ENCODE peak calls at places on chromosomes 3 and 15, in ten cellular contexts. One of them, this sample, is unnamed.

GRCh38 chr3:27596334-27596841 is 112.2 kb upstream of the SLC4A7 start:
- DNase-seq in left lung: no peak
- DNase-seq in coronary artery: no peak
- DNase-seq in activated T-helper 1 cell treated with anti-CD3 and anti-CD28 coated beads, Interleukin-2, amount 50 U/mL, for 16 hours: no peak
- DNase-seq in AG08395: no peak
- DNase-seq in GM20000: peak
- DNase-seq in NCI-H748 treated with DMSO at 0.1 percent for 48 hours: no peak
- DNase-seq in activated CD4-positive, alpha-beta T cell treated with anti-CD3 and anti-CD28 coated beads, Interleukin-2, amount 50 U/mL, for 24 hours: no peak
- DNase-seq in amniotic stem cell: no peak
- DNase-seq in vagina: no peak
- DNase-seq in this sample: no peak

GRCh38 chr3:39639344-39640236 is 169.8 kb upstream of the MYRIP start:
- DNase-seq in amniotic stem cell: peak
- DNase-seq in coronary artery: no peak
- DNase-seq in GM20000: no peak
- DNase-seq in activated CD4-positive, alpha-beta T cell treated with anti-CD3 and anti-CD28 coated beads, Interleukin-2, amount 50 U/mL, for 24 hours: no peak
- DNase-seq in left lung: peak
- DNase-seq in activated T-helper 1 cell treated with anti-CD3 and anti-CD28 coated beads, Interleukin-2, amount 50 U/mL, for 16 hours: no peak
- DNase-seq in AG08395: peak
- DNase-seq in vagina: no peak
- DNase-seq in NCI-H748 treated with DMSO at 0.1 percent for 48 hours: no peak
- DNase-seq in this sample: no peak

GRCh38 chr3:51710631-51711351 is 3.9 kb downstream of the GRM2 start:
- DNase-seq in vagina: no peak
- DNase-seq in coronary artery: peak
- DNase-seq in AG08395: no peak
- DNase-seq in activated CD4-positive, alpha-beta T cell treated with anti-CD3 and anti-CD28 coated beads, Interleukin-2, amount 50 U/mL, for 24 hours: no peak
- DNase-seq in NCI-H748 treated with DMSO at 0.1 percent for 48 hours: no peak
- DNase-seq in left lung: peak
- DNase-seq in amniotic stem cell: no peak
- DNase-seq in activated T-helper 1 cell treated with anti-CD3 and anti-CD28 coated beads, Interleukin-2, amount 50 U/mL, for 16 hours: no peak
- DNase-seq in GM20000: no peak
- DNase-seq in this sample: peak

GRCh38 chr3:128965818-128966217 is 28.1 kb downstream of the CFAP92 start:
- DNase-seq in NCI-H748 treated with DMSO at 0.1 percent for 48 hours: no peak
- DNase-seq in left lung: no peak
- DNase-seq in GM20000: no peak
- DNase-seq in AG08395: no peak
- DNase-seq in vagina: no peak
- DNase-seq in activated CD4-positive, alpha-beta T cell treated with anti-CD3 and anti-CD28 coated beads, Interleukin-2, amount 50 U/mL, for 24 hours: no peak
- DNase-seq in activated T-helper 1 cell treated with anti-CD3 and anti-CD28 coated beads, Interleukin-2, amount 50 U/mL, for 16 hours: no peak
- DNase-seq in amniotic stem cell: no peak
- DNase-seq in coronary artery: no peak
- DNase-seq in this sample: no peak

GRCh38 chr15:68829068-68829467 is 8.4 kb upstream of the ANP32A start:
- DNase-seq in GM20000: peak
- DNase-seq in vagina: no peak
- DNase-seq in left lung: no peak
- DNase-seq in coronary artery: no peak
- DNase-seq in AG08395: no peak
- DNase-seq in activated CD4-positive, alpha-beta T cell treated with anti-CD3 and anti-CD28 coated beads, Interleukin-2, amount 50 U/mL, for 24 hours: no peak
- DNase-seq in NCI-H748 treated with DMSO at 0.1 percent for 48 hours: no peak
- DNase-seq in amniotic stem cell: no peak
- DNase-seq in activated T-helper 1 cell treated with anti-CD3 and anti-CD28 coated beads, Interleukin-2, amount 50 U/mL, for 16 hours: no peak
- DNase-seq in this sample: no peak

GRCh38 chr3:124671123-124671522 is 59.1 kb upstream of the UMPS start:
- DNase-seq in activated CD4-positive, alpha-beta T cell treated with anti-CD3 and anti-CD28 coated beads, Interleukin-2, amount 50 U/mL, for 24 hours: no peak
- DNase-seq in amniotic stem cell: no peak
- DNase-seq in coronary artery: no peak
- DNase-seq in NCI-H748 treated with DMSO at 0.1 percent for 48 hours: no peak
- DNase-seq in activated T-helper 1 cell treated with anti-CD3 and anti-CD28 coated beads, Interleukin-2, amount 50 U/mL, for 16 hours: no peak
- DNase-seq in left lung: no peak
- DNase-seq in GM20000: no peak
- DNase-seq in AG08395: no peak
- DNase-seq in vagina: no peak
- DNase-seq in this sample: no peak

GRCh38 chr3:105906834-105907233 is 38.0 kb upstream of the CBLB start:
- DNase-seq in vagina: no peak
- DNase-seq in coronary artery: peak
- DNase-seq in AG08395: peak
- DNase-seq in left lung: no peak
- DNase-seq in GM20000: no peak
- DNase-seq in activated CD4-positive, alpha-beta T cell treated with anti-CD3 and anti-CD28 coated beads, Interleukin-2, amount 50 U/mL, for 24 hours: no peak
- DNase-seq in activated T-helper 1 cell treated with anti-CD3 and anti-CD28 coated beads, Interleukin-2, amount 50 U/mL, for 16 hours: no peak
- DNase-seq in amniotic stem cell: no peak
- DNase-seq in NCI-H748 treated with DMSO at 0.1 percent for 48 hours: no peak
- DNase-seq in this sample: no peak

GRCh38 chr15:101091080-101092017 is 160.5 kb downstream of the CHSY1 start:
- DNase-seq in vagina: no peak
- DNase-seq in AG08395: peak
- DNase-seq in activated T-helper 1 cell treated with anti-CD3 and anti-CD28 coated beads, Interleukin-2, amount 50 U/mL, for 16 hours: no peak
- DNase-seq in activated CD4-positive, alpha-beta T cell treated with anti-CD3 and anti-CD28 coated beads, Interleukin-2, amount 50 U/mL, for 24 hours: no peak
- DNase-seq in left lung: no peak
- DNase-seq in coronary artery: peak
- DNase-seq in NCI-H748 treated with DMSO at 0.1 percent for 48 hours: no peak
- DNase-seq in amniotic stem cell: no peak
- DNase-seq in GM20000: no peak
- DNase-seq in this sample: no peak

GRCh38 chr3:195032106-195032759 is 238.7 kb downstream of the XXYLT1 start:
- DNase-seq in amniotic stem cell: no peak
- DNase-seq in left lung: peak
- DNase-seq in coronary artery: no peak
- DNase-seq in vagina: no peak
- DNase-seq in AG08395: no peak
- DNase-seq in GM20000: no peak
- DNase-seq in activated CD4-positive, alpha-beta T cell treated with anti-CD3 and anti-CD28 coated beads, Interleukin-2, amount 50 U/mL, for 24 hours: no peak
- DNase-seq in activated T-helper 1 cell treated with anti-CD3 and anti-CD28 coated beads, Interleukin-2, amount 50 U/mL, for 16 hours: no peak
- DNase-seq in NCI-H748 treated with DMSO at 0.1 percent for 48 hours: peak
- DNase-seq in this sample: peak

GRCh38 chr3:58235970-58236369 is 1.6 kb upstream of the ABHD6 start:
- DNase-seq in activated CD4-positive, alpha-beta T cell treated with anti-CD3 and anti-CD28 coated beads, Interleukin-2, amount 50 U/mL, for 24 hours: no peak
- DNase-seq in amniotic stem cell: no peak
- DNase-seq in activated T-helper 1 cell treated with anti-CD3 and anti-CD28 coated beads, Interleukin-2, amount 50 U/mL, for 16 hours: no peak
- DNase-seq in GM20000: no peak
- DNase-seq in left lung: no peak
- DNase-seq in vagina: no peak
- DNase-seq in AG08395: no peak
- DNase-seq in NCI-H748 treated with DMSO at 0.1 percent for 48 hours: no peak
- DNase-seq in coronary artery: no peak
- DNase-seq in this sample: no peak

GRCh38 chr15:47331796-47332480 is 385.4 kb upstream of the SEMA6D start:
- DNase-seq in amniotic stem cell: no peak
- DNase-seq in activated T-helper 1 cell treated with anti-CD3 and anti-CD28 coated beads, Interleukin-2, amount 50 U/mL, for 16 hours: no peak
- DNase-seq in GM20000: no peak
- DNase-seq in left lung: peak
- DNase-seq in vagina: no peak
- DNase-seq in activated CD4-positive, alpha-beta T cell treated with anti-CD3 and anti-CD28 coated beads, Interleukin-2, amount 50 U/mL, for 24 hours: no peak
- DNase-seq in AG08395: peak
- DNase-seq in coronary artery: no peak
- DNase-seq in NCI-H748 treated with DMSO at 0.1 percent for 48 hours: no peak
- DNase-seq in this sample: no peak

GRCh38 chr15:99110093-99110492 is 5.2 kb downstream of the SYNM start:
- DNase-seq in activated CD4-positive, alpha-beta T cell treated with anti-CD3 and anti-CD28 coated beads, Interleukin-2, amount 50 U/mL, for 24 hours: no peak
- DNase-seq in vagina: no peak
- DNase-seq in AG08395: no peak
- DNase-seq in left lung: no peak
- DNase-seq in GM20000: no peak
- DNase-seq in coronary artery: no peak
- DNase-seq in NCI-H748 treated with DMSO at 0.1 percent for 48 hours: no peak
- DNase-seq in activated T-helper 1 cell treated with anti-CD3 and anti-CD28 coated beads, Interleukin-2, amount 50 U/mL, for 16 hours: no peak
- DNase-seq in amniotic stem cell: no peak
- DNase-seq in this sample: no peak

GRCh38 chr15:90232941-90233700 is 620 bp downstream of the CIB1 start:
- DNase-seq in activated CD4-positive, alpha-beta T cell treated with anti-CD3 and anti-CD28 coated beads, Interleukin-2, amount 50 U/mL, for 24 hours: peak
- DNase-seq in vagina: no peak
- DNase-seq in amniotic stem cell: peak
- DNase-seq in activated T-helper 1 cell treated with anti-CD3 and anti-CD28 coated beads, Interleukin-2, amount 50 U/mL, for 16 hours: peak
- DNase-seq in NCI-H748 treated with DMSO at 0.1 percent for 48 hours: no peak
- DNase-seq in coronary artery: no peak
- DNase-seq in AG08395: peak
- DNase-seq in left lung: peak
- DNase-seq in GM20000: peak
- DNase-seq in this sample: peak

GRCh38 chr15:34583399-34584320 is at the start of gene GOLGA8B:
- DNase-seq in left lung: peak
- DNase-seq in NCI-H748 treated with DMSO at 0.1 percent for 48 hours: peak
- DNase-seq in coronary artery: no peak
- DNase-seq in AG08395: peak
- DNase-seq in amniotic stem cell: no peak
- DNase-seq in GM20000: peak
- DNase-seq in activated T-helper 1 cell treated with anti-CD3 and anti-CD28 coated beads, Interleukin-2, amount 50 U/mL, for 16 hours: peak
- DNase-seq in activated CD4-positive, alpha-beta T cell treated with anti-CD3 and anti-CD28 coated beads, Interleukin-2, amount 50 U/mL, for 24 hours: peak
- DNase-seq in vagina: no peak
- DNase-seq in this sample: peak

GRCh38 chr15:39453500-39454073 is 127.3 kb upstream of the THBS1 start:
- DNase-seq in activated CD4-positive, alpha-beta T cell treated with anti-CD3 and anti-CD28 coated beads, Interleukin-2, amount 50 U/mL, for 24 hours: no peak
- DNase-seq in vagina: no peak
- DNase-seq in AG08395: no peak
- DNase-seq in amniotic stem cell: no peak
- DNase-seq in left lung: no peak
- DNase-seq in coronary artery: no peak
- DNase-seq in activated T-helper 1 cell treated with anti-CD3 and anti-CD28 coated beads, Interleukin-2, amount 50 U/mL, for 16 hours: no peak
- DNase-seq in GM20000: peak
- DNase-seq in NCI-H748 treated with DMSO at 0.1 percent for 48 hours: no peak
- DNase-seq in this sample: no peak

GRCh38 chr15:73965094-73965729 is 26.9 kb downstream of the STOML1 start:
- DNase-seq in AG08395: no peak
- DNase-seq in GM20000: no peak
- DNase-seq in amniotic stem cell: no peak
- DNase-seq in NCI-H748 treated with DMSO at 0.1 percent for 48 hours: no peak
- DNase-seq in activated CD4-positive, alpha-beta T cell treated with anti-CD3 and anti-CD28 coated beads, Interleukin-2, amount 50 U/mL, for 24 hours: peak
- DNase-seq in left lung: peak
- DNase-seq in vagina: no peak
- DNase-seq in activated T-helper 1 cell treated with anti-CD3 and anti-CD28 coated beads, Interleukin-2, amount 50 U/mL, for 16 hours: no peak
- DNase-seq in coronary artery: peak
- DNase-seq in this sample: no peak

GRCh38 chr3:127159547-127159946 is 33.4 kb upstream of the PRR23E start:
- DNase-seq in activated CD4-positive, alpha-beta T cell treated with anti-CD3 and anti-CD28 coated beads, Interleukin-2, amount 50 U/mL, for 24 hours: no peak
- DNase-seq in coronary artery: no peak
- DNase-seq in left lung: peak
- DNase-seq in AG08395: no peak
- DNase-seq in activated T-helper 1 cell treated with anti-CD3 and anti-CD28 coated beads, Interleukin-2, amount 50 U/mL, for 16 hours: no peak
- DNase-seq in vagina: no peak
- DNase-seq in amniotic stem cell: no peak
- DNase-seq in NCI-H748 treated with DMSO at 0.1 percent for 48 hours: peak
- DNase-seq in GM20000: no peak
- DNase-seq in this sample: no peak

GRCh38 chr15:98706986-98707385 is 58.6 kb downstream of the IGF1R start:
- DNase-seq in AG08395: no peak
- DNase-seq in vagina: no peak
- DNase-seq in amniotic stem cell: no peak
- DNase-seq in coronary artery: no peak
- DNase-seq in activated T-helper 1 cell treated with anti-CD3 and anti-CD28 coated beads, Interleukin-2, amount 50 U/mL, for 16 hours: no peak
- DNase-seq in activated CD4-positive, alpha-beta T cell treated with anti-CD3 and anti-CD28 coated beads, Interleukin-2, amount 50 U/mL, for 24 hours: no peak
- DNase-seq in left lung: no peak
- DNase-seq in GM20000: no peak
- DNase-seq in NCI-H748 treated with DMSO at 0.1 percent for 48 hours: no peak
- DNase-seq in this sample: no peak

GRCh38 chr3:42491876-42492507 is 10.5 kb upstream of the VIPR1 start:
- DNase-seq in activated T-helper 1 cell treated with anti-CD3 and anti-CD28 coated beads, Interleukin-2, amount 50 U/mL, for 16 hours: no peak
- DNase-seq in GM20000: no peak
- DNase-seq in left lung: no peak
- DNase-seq in AG08395: no peak
- DNase-seq in amniotic stem cell: no peak
- DNase-seq in vagina: peak
- DNase-seq in coronary artery: peak
- DNase-seq in activated CD4-positive, alpha-beta T cell treated with anti-CD3 and anti-CD28 coated beads, Interleukin-2, amount 50 U/mL, for 24 hours: no peak
- DNase-seq in NCI-H748 treated with DMSO at 0.1 percent for 48 hours: no peak
- DNase-seq in this sample: no peak

GRCh38 chr3:120435621-120436020 is 15.2 kb downstream of the FSTL1 start:
- DNase-seq in amniotic stem cell: no peak
- DNase-seq in NCI-H748 treated with DMSO at 0.1 percent for 48 hours: no peak
- DNase-seq in activated T-helper 1 cell treated with anti-CD3 and anti-CD28 coated beads, Interleukin-2, amount 50 U/mL, for 16 hours: no peak
- DNase-seq in left lung: no peak
- DNase-seq in coronary artery: peak
- DNase-seq in activated CD4-positive, alpha-beta T cell treated with anti-CD3 and anti-CD28 coated beads, Interleukin-2, amount 50 U/mL, for 24 hours: no peak
- DNase-seq in vagina: no peak
- DNase-seq in AG08395: peak
- DNase-seq in GM20000: no peak
- DNase-seq in this sample: no peak